ENCODE peak calls at places on chromosome 20, in four cellular contexts. X is GM12878, J is K562, L is HepG2. Z is an unnamed sample.
A peak's percentile ranks its signal among the peaks of the same experiment; 100 is the strongest.

GRCh38 chr20:59171986-59172385 is 8.4 kb downstream of the ZNF831 start:
- DNase-seq in J (no peak), L (no peak), X (no peak), Z (no peak)

GRCh38 chr20:38545771-38546170 is 35.2 kb upstream of the ADIG start:
- DNase-seq in X (no peak), J (no peak), L (no peak), Z (no peak)

GRCh38 chr20:8148501-8148900 is 16.4 kb downstream of the PLCB1 start:
- DNase-seq in J (no peak), L (no peak), X (no peak), Z (no peak)

GRCh38 chr20:2756056-2756611 is 44.3 kb downstream of the CPXM1 start:
- DNase-seq in X (no peak), L (peak; percentile 64), J (peak; percentile 34), Z (peak; percentile 68)

GRCh38 chr20:63858393-63859165 is 2.7 kb upstream of the ABHD16B start:
- DNase-seq in X (no peak), J (peak; percentile 56), L (peak; percentile 79), Z (peak; percentile 67)

GRCh38 chr20:49181265-49181877 is 6.8 kb downstream of the STAU1 start:
- DNase-seq in X (no peak), J (no peak), L (no peak), Z (no peak)

GRCh38 chr20:29409833-29410804 is 1847.3 kb upstream of the DEFB115 start:
- DNase-seq in X (no peak), J (no peak), L (no peak), Z (no peak)

GRCh38 chr20:23092861-23093543 is 6.9 kb upstream of the CD93 start:
- DNase-seq in L (no peak), X (no peak), J (no peak), Z (no peak)

GRCh38 chr20:56234110-56234509 is 14.4 kb upstream of the MC3R start:
- DNase-seq in J (peak; percentile 31), L (no peak), X (no peak), Z (no peak)

GRCh38 chr20:39885975-39886649 is 802.9 kb downstream of the MAFB start:
- DNase-seq in L (peak; percentile 21), X (no peak), J (peak; percentile 7), Z (peak; percentile 66)

GRCh38 chr20:36624068-36624813 is 18.7 kb downstream of the RAB5IF start:
- DNase-seq in L (peak; percentile 49), X (no peak), J (no peak), Z (no peak)

GRCh38 chr20:2657674-2658073 is 5.2 kb downstream of the NOP56 start:
- DNase-seq in X (no peak), J (no peak), L (no peak), Z (no peak)

GRCh38 chr20:4082406-4083102 is 67.2 kb upstream of the RNF24 start:
- DNase-seq in L (peak; percentile 89), J (peak; percentile 77), X (peak; percentile 59), Z (no peak)

GRCh38 chr20:32636278-32636677 is 37.5 kb downstream of the C20orf203 start:
- DNase-seq in L (no peak), J (no peak), X (no peak), Z (no peak)

GRCh38 chr20:11935754-11936551 is 18.3 kb downstream of the BTBD3 start:
- DNase-seq in L (peak; percentile 17), X (no peak), J (no peak), Z (no peak)

GRCh38 chr20:64049060-64049886 is at the start of gene SOX18:
- DNase-seq in X (no peak), L (no peak), J (peak; percentile 84), Z (no peak)

GRCh38 chr20:59007758-59008511 is 881 bp upstream of the CTSZ start:
- DNase-seq in L (no peak), X (peak; percentile 60), J (no peak), Z (no peak)

GRCh38 chr20:32685541-32686529 is 12.1 kb upstream of the C20orf203 start:
- DNase-seq in J (no peak), X (no peak), L (peak; percentile 100), Z (no peak)

GRCh38 chr20:5039255-5039657 is 37.9 kb upstream of the SLC23A2 start:
- DNase-seq in X (peak; percentile 12), J (no peak), L (no peak), Z (no peak)

GRCh38 chr20:43191946-43192847 is 2.5 kb upstream of the PTPRT start:
- DNase-seq in J (peak; percentile 23), X (no peak), L (peak; percentile 16), Z (peak; percentile 83)

GRCh38 chr20:3551681-3552434 is 81.0 kb downstream of the ATRN start:
- DNase-seq in X (no peak), J (no peak), L (no peak), Z (no peak)

GRCh38 chr20:49288784-49289696 is 11.2 kb upstream of the ZNFX1 start:
- DNase-seq in X (no peak), L (no peak), J (no peak), Z (no peak)

GRCh38 chr20:22924949-22925612 is 110.0 kb upstream of the SSTR4 start:
- DNase-seq in L (no peak), X (no peak), J (no peak), Z (no peak)

GRCh38 chr20:25061103-25061799 is 3.3 kb upstream of the ACSS1 start:
- DNase-seq in J (no peak), L (peak; percentile 72), X (no peak), Z (no peak)

GRCh38 chr20:48740269-48740603 is 87.6 kb downstream of the PREX1 start:
- DNase-seq in X (no peak), J (no peak), L (no peak), Z (no peak)

GRCh38 chr20:6768228-6769185 is 1.0 kb downstream of the BMP2 start:
- DNase-seq in J (no peak), X (no peak), L (no peak), Z (peak; percentile 65)

GRCh38 chr20:23125625-23126191 is 39.6 kb upstream of the CD93 start:
- DNase-seq in J (no peak), L (no peak), X (no peak), Z (no peak)

GRCh38 chr20:5024103-5024502 is 22.8 kb upstream of the SLC23A2 start:
- DNase-seq in L (no peak), X (no peak), J (no peak), Z (no peak)

GRCh38 chr20:49697071-49697470 is 16.6 kb downstream of the B4GALT5 start:
- DNase-seq in J (no peak), X (no peak), L (no peak), Z (no peak)

GRCh38 chr20:18404172-18404571 is 62.7 kb downstream of the DZANK1 start:
- DNase-seq in J (no peak), X (no peak), L (no peak), Z (no peak)

GRCh38 chr20:63939061-63939935 is 16.9 kb downstream of the UCKL1 start:
- DNase-seq in L (no peak), X (no peak), J (no peak), Z (no peak)

GRCh38 chr20:38225240-38225899 is 35.2 kb downstream of the KIAA1755 start:
- DNase-seq in J (no peak), L (no peak), X (no peak), Z (no peak)

GRCh38 chr20:32539817-32540675 is 45.1 kb downstream of the NOL4L start:
- DNase-seq in J (no peak), L (peak; percentile 71), X (no peak), Z (no peak)

GRCh38 chr20:46974669-46975434 is 80.2 kb downstream of the EYA2 start:
- DNase-seq in X (no peak), L (no peak), J (no peak), Z (no peak)

GRCh38 chr20:62799036-62799435 is 2.8 kb downstream of the MRGBP start:
- DNase-seq in X (no peak), L (no peak), J (no peak), Z (no peak)
- TF ChIP-seq ZNF274 in X (no peak), L (no peak), J (no peak), Z (no peak)

DNA sequence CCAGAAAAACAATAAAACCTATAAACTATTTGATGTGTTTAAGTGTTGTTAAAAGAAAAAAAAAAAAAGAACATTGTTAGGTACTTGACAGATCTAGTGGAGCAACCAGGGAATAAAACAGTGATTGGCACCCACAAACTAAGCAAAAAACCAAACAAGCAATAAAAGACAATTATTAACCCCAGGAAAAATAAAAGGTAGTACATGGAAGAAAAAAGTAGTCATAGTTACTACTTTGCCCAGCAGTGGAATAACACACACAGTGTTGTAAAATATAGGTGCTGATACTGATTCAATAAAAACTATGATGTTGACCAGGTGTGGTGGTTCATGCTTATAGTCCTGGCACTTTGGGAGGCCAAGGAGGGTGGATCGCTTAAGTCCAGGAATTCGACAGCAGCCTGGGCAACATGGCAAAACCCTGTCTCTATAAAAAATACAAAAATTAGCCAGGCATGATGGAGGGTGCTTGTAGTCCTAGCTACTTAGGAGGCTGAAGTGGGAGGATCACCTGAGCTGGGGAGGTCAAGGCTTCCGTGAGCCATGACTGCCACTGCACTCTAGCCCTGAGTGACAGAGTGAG is 43.9 kb downstream of the PIGU start:
- DNase-seq in L (no peak), J (no peak), X (no peak), Z (no peak)
- TF ChIP-seq HDAC2 in L (no peak), J (no peak), X (no peak), Z (no peak)

DNA sequence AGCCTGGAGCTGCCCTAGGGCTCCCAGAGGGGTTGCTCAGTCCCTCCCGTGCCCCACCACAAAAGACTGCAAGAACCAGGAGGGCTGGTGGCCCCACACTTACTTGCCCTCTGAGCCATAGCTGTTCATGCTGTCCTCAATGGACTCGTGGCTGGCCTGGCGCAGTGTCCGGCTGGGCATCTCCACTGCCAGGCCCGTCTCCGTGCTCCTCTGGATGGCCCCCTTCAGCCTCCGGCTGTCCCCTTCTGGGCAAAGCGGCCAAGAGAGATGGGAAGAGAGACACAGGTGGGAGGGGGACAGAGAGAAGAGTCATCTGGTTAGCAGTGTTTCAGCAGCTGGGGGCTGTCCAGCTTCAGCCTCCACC is 25.5 kb downstream of the KCNK15 start:
- DNase-seq in X (no peak), L (no peak), J (no peak), Z (no peak)
- H3K9ac ChIP-seq in X (no peak overlapping the region), L (no peak overlapping the region), J (no peak overlapping the region), Z (no peak overlapping the region)

GRCh38 chr20:60206259-60206658 is 248.0 kb downstream of the CDH26 start:
- DNase-seq in J (no peak), L (peak; percentile 31), X (no peak), Z (no peak)
- TF ChIP-seq ZNF274 in J (no peak), L (no peak), X (no peak), Z (no peak)

GRCh38 chr20:31522756-31523155 is 8.5 kb downstream of the HM13 start:
- DNase-seq in J (no peak), X (no peak), L (no peak), Z (no peak)
- TF ChIP-seq HDAC2 in J (no peak), X (no peak), L (no peak), Z (no peak)

DNA sequence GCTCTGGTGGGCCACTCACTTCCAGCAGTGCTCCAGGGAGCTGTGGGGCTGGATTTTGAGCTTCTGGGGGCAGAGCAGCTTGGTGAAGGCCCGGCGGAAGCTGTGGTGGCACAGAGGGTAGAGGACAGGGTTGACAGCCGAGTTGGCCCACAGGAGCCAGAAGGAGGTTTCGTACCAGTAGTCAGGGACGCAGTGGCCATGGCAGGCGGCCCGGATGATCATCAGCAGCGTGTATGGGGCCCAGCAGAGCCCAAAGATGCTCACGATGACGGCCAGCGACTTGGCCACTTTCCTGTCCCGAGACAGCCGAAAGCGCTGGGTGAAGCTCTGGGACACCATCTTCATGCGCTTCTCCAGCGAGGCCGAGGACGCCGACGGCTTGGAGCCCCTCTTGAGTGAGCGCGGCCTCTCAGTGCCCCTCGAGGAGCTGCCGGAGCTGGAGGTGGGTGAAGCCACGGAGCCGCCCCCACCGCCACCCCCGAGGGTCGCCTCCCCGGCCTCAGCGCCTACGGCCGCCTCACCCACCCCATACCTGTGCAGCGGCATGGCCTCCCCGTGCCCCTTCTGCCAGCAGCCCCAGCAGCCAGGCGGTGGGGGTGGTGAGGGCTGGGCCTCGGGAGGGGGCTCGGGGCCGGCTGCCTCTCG is 4.0 kb downstream of the HRH3 start:
- DNase-seq in X (no peak), J (no peak), L (no peak), Z (no peak)
- H3K9ac ChIP-seq in X (no peak overlapping the region), J (no peak overlapping the region), L (no peak overlapping the region), Z (no peak overlapping the region)